ENCODE peak calls at places on chromosomes 4 and X, in nine cellular contexts. L, W, S, Y, N, H, I, G and B are unnamed samples.

GRCh38 chr4:3417448-3417847 is 24.3 kb upstream of the HGFAC start:
- DNase-seq in L (no peak), I (no peak), W (no peak), Y (no peak), H (no peak), N (no peak), S (no peak), G (no peak), B (no peak)

GRCh38 chrX:94288325-94288724 is 614.3 kb downstream of the FAM133A start:
- DNase-seq in S (no peak), L (no peak), N (no peak), I (no peak), W (no peak), Y (no peak), H (no peak), G (no peak), B (no peak)

GRCh38 chr4:98318521-98318920 is 57.3 kb downstream of the RAP1GDS1 start:
- DNase-seq in I (no peak), H (no peak), Y (no peak), N (peak; percentile 50), W (no peak), G (no peak), L (no peak), S (no peak), B (no peak)

GRCh38 chr4:10157478-10158354 is 41.1 kb upstream of the WDR1 start:
- DNase-seq in G (peak; percentile 44), Y (peak; percentile 74), S (no peak), W (peak; percentile 6), I (peak; percentile 64), N (peak; percentile 81), L (peak; percentile 6), H (no peak), B (peak; percentile 24)

GRCh38 chr4:3676907-3677495 is 89.2 kb upstream of the ADRA2C start:
- DNase-seq in I (no peak), G (no peak), H (no peak), L (no peak), W (no peak), S (no peak), N (no peak), Y (no peak), B (no peak)

GRCh38 chrX:71619193-71619592 is 882 bp upstream of the CXCR3 start:
- DNase-seq in N (no peak), G (no peak), I (no peak), Y (no peak), S (no peak), H (no peak), L (no peak), W (peak; percentile 36), B (no peak)

GRCh38 chrX:38890963-38891362 is 89.7 kb downstream of the MID1IP1 start:
- DNase-seq in Y (no peak), W (no peak), L (no peak), I (no peak), N (no peak), H (no peak), S (no peak), G (no peak), B (no peak)

GRCh38 chrX:68415289-68415688 is 18.0 kb downstream of the OPHN1 start:
- DNase-seq in N (peak; percentile 71), G (no peak), Y (no peak), I (no peak), H (no peak), S (no peak), W (no peak), L (no peak), B (no peak)

GRCh38 chrX:134158821-134159512 is 78.0 kb upstream of the CCDC160 start:
- DNase-seq in I (no peak), G (no peak), W (no peak), N (no peak), S (no peak), Y (no peak), H (no peak), L (no peak), B (no peak)

GRCh38 chr4:158139086-158139485 is 33.7 kb downstream of the GASK1B start:
- DNase-seq in H (no peak), G (no peak), W (no peak), N (peak; percentile 15), Y (no peak), L (no peak), S (no peak), I (no peak), B (no peak)

GRCh38 chrX:11334165-11334564 is 41.0 kb downstream of the AMELX start:
- DNase-seq in N (no peak), G (no peak), H (no peak), L (no peak), S (no peak), I (no peak), Y (no peak), W (no peak), B (no peak)

GRCh38 chr4:177012918-177013545 is 220.3 kb upstream of the VEGFC start:
- DNase-seq in Y (no peak), S (no peak), W (no peak), N (no peak), L (no peak), H (no peak), I (no peak), G (no peak), B (no peak)

GRCh38 chr4:140426610-140427103 is 791 bp downstream of the CLGN start:
- DNase-seq in Y (peak; percentile 65), I (no peak), N (no peak), S (no peak), L (no peak), G (no peak), W (no peak), H (no peak), B (peak; percentile 73)

GRCh38 chr4:7095611-7096155 is 27.8 kb upstream of the GRPEL1 start:
- DNase-seq in Y (no peak), N (no peak), W (no peak), I (no peak), G (no peak), S (no peak), L (no peak), H (no peak), B (no peak)

GRCh38 chr4:88219099-88219498 is 60.7 kb upstream of the ABCG2 start:
- DNase-seq in H (no peak), Y (peak; percentile 68), I (peak; percentile 25), N (peak; percentile 56), W (no peak), S (no peak), L (no peak), G (peak; percentile 68), B (no peak)

GRCh38 chr4:6540879-6541278 is 34.1 kb upstream of the MAN2B2 start:
- DNase-seq in I (no peak), S (no peak), W (no peak), Y (no peak), L (no peak), N (no peak), H (no peak), G (no peak), B (no peak)

GRCh38 chr4:42150653-42151567 is 1.5 kb downstream of the BEND4 start:
- DNase-seq in Y (peak; percentile 13), L (no peak), H (no peak), G (no peak), I (peak; percentile 11), S (no peak), N (no peak), W (no peak), B (no peak)

GRCh38 chrX:10486373-10486772 is 134.0 kb downstream of the MID1 start:
- DNase-seq in N (peak; percentile 79), I (no peak), W (no peak), L (no peak), G (no peak), Y (no peak), S (no peak), H (no peak), B (no peak)

GRCh38 chrX:4809571-4809970 is 1096.1 kb upstream of the PRKX start:
- DNase-seq in S (no peak), G (no peak), Y (no peak), L (no peak), I (no peak), H (no peak), N (no peak), W (no peak), B (no peak)

GRCh38 chr4:109754093-109754857 is 24.4 kb upstream of the PLA2G12A start:
- DNase-seq in W (no peak), I (no peak), G (no peak), S (no peak), H (no peak), Y (no peak), L (no peak), N (no peak), B (no peak)

GRCh38 chrX:153814591-153815315 is 15.6 kb downstream of the PDZD4 start:
- DNase-seq in S (no peak), W (no peak), Y (no peak), L (no peak), G (no peak), I (no peak), H (no peak), N (no peak), B (no peak)

GRCh38 chr4:40471923-40472322 is 136.8 kb downstream of the CHRNA9 start:
- DNase-seq in N (peak; percentile 23), I (no peak), S (no peak), Y (no peak), G (no peak), W (no peak), L (no peak), H (no peak), B (no peak)

GRCh38 chr4:114603455-114603854 is 4.8 kb downstream of the UGT8 start:
- DNase-seq in I (no peak), Y (no peak), W (no peak), L (no peak), N (no peak), G (no peak), S (no peak), H (no peak), B (no peak)

GRCh38 chrX:74178536-74178935 is 125.4 kb upstream of the ZCCHC13 start:
- DNase-seq in N (no peak), W (no peak), L (no peak), G (no peak), S (no peak), I (no peak), Y (peak; percentile 22), H (no peak), B (no peak)

GRCh38 chr4:29770627-29771026 is 949.5 kb upstream of the PCDH7 start:
- DNase-seq in Y (no peak), S (no peak), I (no peak), W (no peak), N (peak; percentile 9), L (no peak), G (no peak), H (no peak), B (no peak)

GRCh38 chr4:152577708-152578421 is 42.0 kb upstream of the FBXW7 start:
- DNase-seq in L (no peak), W (no peak), H (no peak), I (no peak), G (no peak), S (no peak), Y (no peak), N (peak; percentile 10), B (no peak)

GRCh38 chr4:165331316-165331715 is 3.8 kb downstream of the MSMO1 start:
- DNase-seq in L (peak; percentile 25), Y (no peak), N (no peak), I (no peak), G (no peak), W (no peak), S (no peak), H (no peak), B (no peak)

GRCh38 chr4:153222790-153223417 is 18.7 kb downstream of the TRIM2 start:
- DNase-seq in Y (peak; percentile 72), N (peak; percentile 59), G (no peak), S (peak; percentile 13), L (no peak), I (peak; percentile 55), W (no peak), H (no peak), B (no peak)

GRCh38 chrX:40098264-40099045 is 697 bp upstream of the BCOR start:
- DNase-seq in G (no peak), L (peak; percentile 39), W (peak; percentile 21), Y (peak; percentile 89), N (peak; percentile 63), S (peak; percentile 40), I (peak; percentile 31), H (no peak), B (peak; percentile 29)

GRCh38 chr4:177220376-177220775 is 89.3 kb upstream of the NEIL3 start:
- DNase-seq in W (no peak), S (no peak), G (no peak), H (no peak), I (no peak), N (peak; percentile 33), L (no peak), Y (no peak), B (no peak)

GRCh38 chr4:60865238-60865637 is 334.9 kb upstream of the ADGRL3 start:
- DNase-seq in G (peak; percentile 0), N (peak; percentile 0), H (no peak), Y (peak; percentile 30), S (no peak), L (peak; percentile 91), I (no peak), W (no peak), B (no peak)